ENCODE peak calls at places on chromosome 22, in four cellular contexts. K, Y, V and W are unnamed samples.

GRCh38 chr22:35961480-35961902 is 67.1 kb downstream of the RBFOX2 start:
- DNase-seq in K (no peak), Y (peak; percentile 87), V (peak; percentile 22), W (no peak)

GRCh38 chr22:17664414-17665045 is 26.0 kb downstream of the BCL2L13 start:
- DNase-seq in K (no peak), Y (no peak), V (no peak), W (no peak)

GRCh38 chr22:17707526-17707925 is 66.7 kb downstream of the BID start:
- DNase-seq in K (no peak), Y (no peak), V (no peak), W (no peak)

GRCh38 chr22:49183826-49184216 is 643.9 kb downstream of the BRD1 start:
- DNase-seq in K (no peak), Y (no peak), V (no peak), W (no peak)

GRCh38 chr22:28329582-28330073 is 350.0 kb downstream of the TTC28 start:
- DNase-seq in K (no peak), Y (no peak), V (no peak), W (peak; percentile 73)

GRCh38 chr22:50600967-50601668 is 525 bp downstream of the MAPK8IP2 start:
- DNase-seq in K (no peak), Y (no peak), V (no peak), W (no peak)

GRCh38 chr22:17397756-17398155 is 28.5 kb downstream of the CECR2 start:
- DNase-seq in K (no peak), Y (no peak), V (no peak), W (no peak)

GRCh38 chr22:37401861-37402506 is 25.3 kb downstream of the ELFN2 start:
- DNase-seq in K (no peak), Y (no peak), V (no peak), W (no peak)

GRCh38 chr22:47062126-47062525 is 299.7 kb downstream of the TBC1D22A start:
- DNase-seq in K (no peak), Y (no peak), V (no peak), W (no peak)

GRCh38 chr22:26323013-26323412 is 106.0 kb upstream of the ASPHD2 start:
- DNase-seq in K (no peak), Y (no peak), V (no peak), W (peak; percentile 20)